ENCODE peak calls at places on chromosome 1, in eight cellular contexts. I, E, A, F, D, V, Z and W are unnamed samples.
A peak's percentile ranks its signal among the peaks of the same experiment; 100 is the strongest.

GRCh38 chr1:218079379-218079778 is 205.7 kb upstream of the RRP15 start:
- DNase-seq in I (no peak), E (no peak), A (no peak), F (no peak), D (no peak), V (no peak), Z (no peak), W (no peak)

GRCh38 chr1:11158720-11159321 is 30.3 kb upstream of the ANGPTL7 start:
- DNase-seq in I (no peak), E (peak; percentile 94), A (no peak), F (peak; percentile 66), D (peak; percentile 90), V (no peak), Z (no peak), W (no peak)

GRCh38 chr1:33155877-33156538 is 25.8 kb downstream of the TRIM62 start:
- DNase-seq in I (no peak), E (no peak), A (no peak), F (no peak), D (no peak), V (no peak), Z (no peak), W (no peak)

GRCh38 chr1:230113605-230114241 is 46.7 kb downstream of the GALNT2 start:
- DNase-seq in I (no peak), E (peak; percentile 95), A (no peak), F (peak; percentile 40), D (peak; percentile 87), V (no peak), Z (no peak), W (no peak)

GRCh38 chr1:45785583-45785982 is 17.8 kb upstream of the MAST2 start:
- DNase-seq in I (peak; percentile 19), E (peak; percentile 33), A (no peak), F (no peak), D (no peak), V (peak; percentile 20), Z (no peak), W (no peak)

GRCh38 chr1:229230893-229231753 is 39.8 kb upstream of the RAB4A start:
- DNase-seq in I (no peak), E (peak; percentile 87), A (no peak), F (peak; percentile 66), D (peak; percentile 69), V (no peak), Z (no peak), W (no peak)

GRCh38 chr1:83818916-83819315 is 180.0 kb downstream of the TTLL7 start:
- DNase-seq in I (no peak), E (no peak), A (no peak), F (no peak), D (peak; percentile 35), V (no peak), Z (no peak), W (no peak)

GRCh38 chr1:212608956-212609700 is 567 bp downstream of the ATF3 start:
- DNase-seq in I (peak; percentile 64), E (peak; percentile 55), A (no peak), F (no peak), D (peak; percentile 23), V (peak; percentile 61), Z (no peak), W (no peak)

GRCh38 chr1:15948600-15949452 is 27.1 kb downstream of the ZBTB17 start:
- DNase-seq in I (no peak), E (peak; percentile 85), A (no peak), F (peak; percentile 43), D (peak; percentile 89), V (peak; percentile 56), Z (no peak), W (no peak)

GRCh38 chr1:41411229-41411628 is 50.0 kb downstream of the FOXO6 start:
- DNase-seq in I (no peak), E (no peak), A (no peak), F (peak; percentile 60), D (peak; percentile 82), V (no peak), Z (no peak), W (no peak)

GRCh38 chr1:83626603-83627002 is 372.3 kb downstream of the TTLL7 start:
- DNase-seq in I (no peak), E (peak; percentile 17), A (no peak), F (no peak), D (no peak), V (no peak), Z (no peak), W (no peak)

GRCh38 chr1:77060000-77060399 is 159.2 kb downstream of the PIGK start:
- DNase-seq in I (no peak), E (no peak), A (no peak), F (peak; percentile 16), D (no peak), V (no peak), Z (no peak), W (no peak)

GRCh38 chr1:236287757-236288619 is 6.2 kb upstream of the ERO1B start:
- DNase-seq in I (no peak), E (peak; percentile 11), A (no peak), F (no peak), D (no peak), V (no peak), Z (no peak), W (no peak)

GRCh38 chr1:33120436-33121231 is 39.7 kb downstream of the AZIN2 start:
- DNase-seq in I (no peak), E (peak; percentile 33), A (no peak), F (no peak), D (peak; percentile 67), V (no peak), Z (no peak), W (no peak)

GRCh38 chr1:3717041-3717714 is 35.1 kb upstream of the CCDC27 start:
- DNase-seq in I (no peak), E (no peak), A (no peak), F (peak; percentile 92), D (peak; percentile 99), V (no peak), Z (no peak), W (no peak)

GRCh38 chr1:155226910-155227260 is 18.4 kb downstream of the MTX1 start:
- DNase-seq in I (peak; percentile 50), E (no peak), A (no peak), F (no peak), D (peak; percentile 49), V (peak; percentile 59), Z (no peak), W (no peak)

GRCh38 chr1:164510435-164510834 is 48.5 kb upstream of the PBX1 start:
- DNase-seq in I (no peak), E (no peak), A (no peak), F (no peak), D (no peak), V (no peak), Z (no peak), W (no peak)

GRCh38 chr1:8487249-8487648 is 169.3 kb downstream of the SLC45A1 start:
- DNase-seq in I (no peak), E (no peak), A (no peak), F (no peak), D (no peak), V (no peak), Z (no peak), W (no peak)

GRCh38 chr1:150176593-150176992 is 26.9 kb downstream of the PLEKHO1 start:
- DNase-seq in I (no peak), E (no peak), A (no peak), F (no peak), D (no peak), V (no peak), Z (no peak), W (no peak)

GRCh38 chr1:202037706-202038296 is 27.4 kb downstream of the ELF3 start:
- DNase-seq in I (no peak), E (no peak), A (no peak), F (no peak), D (peak; percentile 42), V (no peak), Z (no peak), W (no peak)

GRCh38 chr1:29398431-29398830 is 162.1 kb downstream of the PTPRU start:
- DNase-seq in I (no peak), E (peak; percentile 64), A (no peak), F (peak; percentile 70), D (peak; percentile 60), V (no peak), Z (no peak), W (no peak)

GRCh38 chr1:39615086-39615662 is 24.3 kb downstream of the HEYL start:
- DNase-seq in I (no peak), E (no peak), A (no peak), F (no peak), D (no peak), V (no peak), Z (no peak), W (no peak)

GRCh38 chr1:203316626-203317093 is 11.3 kb downstream of the BTG2 start:
- DNase-seq in I (no peak), E (no peak), A (no peak), F (no peak), D (no peak), V (no peak), Z (no peak), W (no peak)

GRCh38 chr1:223771814-223772770 is 59.8 kb downstream of the CAPN2 start:
- DNase-seq in I (no peak), E (peak; percentile 91), A (no peak), F (no peak), D (peak; percentile 87), V (no peak), Z (no peak), W (no peak)

GRCh38 chr1:226063362-226064167 is 1.0 kb downstream of the H3-3A start:
- DNase-seq in I (peak; percentile 53), E (peak; percentile 26), A (peak; percentile 22), F (no peak), D (peak; percentile 35), V (peak; percentile 48), Z (no peak), W (no peak)